ENCODE peak calls at places on chromosomes 6 and 20, in four cellular contexts. F is epithelial cell of esophagus, O is T-helper 9 cell, J is AG09319. N is an unnamed sample.

GRCh38 chr6:104527761-104528415 is 331.8 kb downstream of the HACE1 start:
- DNase-seq in F (peak; percentile 15), O (no peak), J (no peak), N (peak; percentile 41)

GRCh38 chr20:40511478-40511877 is 177.6 kb downstream of the MAFB start:
- DNase-seq in F (peak; percentile 38), O (no peak), J (peak; percentile 8), N (no peak)

GRCh38 chr6:138609801-138610430 is 110.6 kb upstream of the NHSL1 start:
- DNase-seq in F (no peak), O (no peak), J (no peak), N (no peak)

GRCh38 chr6:40809627-40810026 is 222.5 kb upstream of the LRFN2 start:
- DNase-seq in F (no peak), O (no peak), J (no peak), N (no peak)

GRCh38 chr6:54133186-54133585 is 21.9 kb downstream of the MLIP start:
- DNase-seq in F (no peak), O (no peak), J (no peak), N (no peak)

GRCh38 chr6:102415891-102416290 is 1022.4 kb downstream of the GRIK2 start:
- DNase-seq in F (no peak), O (no peak), J (no peak), N (no peak)

GRCh38 chr6:5471637-5472430 is 210.5 kb downstream of the FARS2 start:
- DNase-seq in F (no peak), O (no peak), J (no peak), N (no peak)

GRCh38 chr6:40427196-40427595 is 160.0 kb downstream of the LRFN2 start:
- DNase-seq in F (no peak), O (no peak), J (no peak), N (no peak)

GRCh38 chr20:38872491-38873049 is 53.6 kb upstream of the FAM83D start:
- DNase-seq in F (no peak), O (no peak), J (no peak), N (no peak)